ENCODE peak calls at places on chromosomes 13 and 19, in seven cellular contexts. K, I, D, N, C, R and J are unnamed samples.

GRCh38 chr19:16525751-16526481 is 16.3 kb downstream of the CHERP start:
- DNase-seq in C (no peak), D (no peak), I (no peak), R (no peak), K (no peak), N (no peak), J (no peak)

GRCh38 chr13:36919206-36919832 is 719 bp downstream of the SMAD9 start:
- DNase-seq in R (peak), I (no peak), N (no peak), K (no peak), D (no peak), C (no peak), J (peak)

GRCh38 chr13:98353750-98354149 is 176.7 kb upstream of the RNF113B start:
- DNase-seq in I (no peak), C (no peak), K (no peak), N (no peak), R (no peak), D (no peak), J (no peak)

GRCh38 chr13:28718186-28718537 is 608 bp downstream of the SLC46A3 start:
- DNase-seq in D (no peak), C (no peak), K (no peak), N (no peak), R (no peak), I (no peak), J (no peak)

GRCh38 chr13:99875391-99875790 is 96.2 kb downstream of the ZIC5 start:
- DNase-seq in I (no peak), D (no peak), N (no peak), C (no peak), K (no peak), R (no peak), J (no peak)

GRCh38 chr19:2047076-2047448 is 4.0 kb downstream of the MKNK2 start:
- DNase-seq in I (no peak), K (peak), N (no peak), D (no peak), R (no peak), C (no peak), J (no peak)

GRCh38 chr13:30607908-30608307 is 9.8 kb upstream of the USPL1 start:
- DNase-seq in N (peak), K (peak), R (no peak), D (peak), C (peak), I (no peak), J (peak)

GRCh38 chr19:9645466-9645865 is 24.4 kb upstream of the ZNF561 start:
- DNase-seq in R (no peak), N (no peak), K (no peak), D (no peak), I (peak), C (no peak), J (no peak)

GRCh38 chr13:113219311-113219940 is 10.0 kb downstream of the CUL4A start:
- DNase-seq in I (no peak), R (no peak), D (no peak), C (no peak), N (no peak), K (no peak), J (no peak)

GRCh38 chr13:67134322-67135129 is 95.6 kb downstream of the PCDH9 start:
- DNase-seq in R (no peak), D (no peak), I (peak), N (no peak), C (no peak), K (no peak), J (no peak)

GRCh38 chr13:48586591-48587103 is 53.8 kb upstream of the RCBTB2 start:
- DNase-seq in I (peak), R (no peak), D (no peak), N (no peak), C (no peak), K (no peak), J (no peak)

GRCh38 chr19:28847468-28847867 is 365.5 kb downstream of the UQCRFS1 start:
- DNase-seq in N (no peak), I (no peak), R (no peak), C (no peak), K (no peak), D (no peak), J (no peak)

GRCh38 chr19:2478324-2478755 is 2.4 kb downstream of the GADD45B start:
- DNase-seq in I (peak), K (peak), N (no peak), D (peak), C (peak), R (no peak), J (peak)

GRCh38 chr13:26967119-26968038 is 204.2 kb downstream of the USP12 start:
- DNase-seq in D (no peak), C (no peak), I (no peak), K (no peak), N (peak), R (no peak), J (no peak)

GRCh38 chr13:45136741-45137500 is 16.6 kb downstream of the GTF2F2 start:
- DNase-seq in N (no peak), K (no peak), D (no peak), I (no peak), C (no peak), R (no peak), J (no peak)

GRCh38 chr19:15684828-15685227 is 11.9 kb downstream of the CYP4F12 start:
- DNase-seq in D (no peak), R (no peak), I (no peak), K (no peak), C (no peak), N (no peak), J (no peak)

GRCh38 chr19:39144487-39145071 is 19.0 kb downstream of the PAK4 start:
- DNase-seq in K (no peak), C (no peak), D (no peak), R (peak), N (no peak), I (no peak), J (no peak)

GRCh38 chr19:32364040-32364439 is 18.6 kb downstream of the ZNF507 start:
- DNase-seq in R (no peak), N (no peak), I (no peak), K (no peak), C (no peak), D (no peak), J (no peak)

GRCh38 chr13:76286178-76286577 is 600.0 kb downstream of the KCTD12 start:
- DNase-seq in D (no peak), N (no peak), C (no peak), K (no peak), R (no peak), I (no peak), J (no peak)